ENCODE peak calls at places on chromosomes 7 and 10, in eight cellular contexts. Z is MM.1S; V is A673; I is sigmoid colon; P is fibroblast of the conjunctiva; B is effector CD4-positive, alpha-beta T cell; C is Caki2; T is SJSA1. Y is an unnamed sample.

GRCh38 chr10:131179386-131179785 is 132.1 kb downstream of the TCERG1L start:
- DNase-seq in Z (no peak), V (no peak), I (peak; percentile 42), P (no peak), B (no peak), C (no peak), T (no peak), Y (no peak)

GRCh38 chr10:116486774-116487448 is 58.8 kb upstream of the PNLIP start:
- DNase-seq in Z (no peak), V (no peak), I (no peak), P (no peak), B (no peak), C (no peak), T (no peak), Y (no peak)

GRCh38 chr10:44267007-44267406 is 117.9 kb downstream of the CXCL12 start:
- DNase-seq in Z (no peak), V (no peak), I (no peak), P (no peak), B (no peak), C (no peak), T (no peak), Y (no peak)

GRCh38 chr10:24858244-24858907 is 94.0 kb downstream of the PRTFDC1 start:
- DNase-seq in Z (peak; percentile 64), V (peak; percentile 89), I (no peak), P (no peak), B (no peak), C (no peak), T (peak; percentile 60), Y (peak; percentile 86)

GRCh38 chr10:117884088-117884487 is 162.7 kb downstream of the RAB11FIP2 start:
- DNase-seq in Z (no peak), V (no peak), I (no peak), P (no peak), B (no peak), C (no peak), T (no peak), Y (no peak)

GRCh38 chr7:35985126-35985754 is 167.8 kb upstream of the EEPD1 start:
- DNase-seq in Z (peak; percentile 71), V (peak; percentile 80), I (peak; percentile 89), P (peak; percentile 71), B (peak; percentile 70), C (peak; percentile 52), T (peak; percentile 80), Y (peak; percentile 63)

GRCh38 chr10:6058677-6059475 is 3.3 kb downstream of the IL2RA start:
- DNase-seq in Z (no peak), V (no peak), I (no peak), P (no peak), B (no peak), C (no peak), T (no peak), Y (no peak)

GRCh38 chr10:1472605-1473004 is 264.7 kb downstream of the ADARB2 start:
- DNase-seq in Z (no peak), V (no peak), I (no peak), P (no peak), B (no peak), C (no peak), T (no peak), Y (no peak)

GRCh38 chr10:70672993-70673928 is 955 bp downstream of the ADAMTS14 start:
- DNase-seq in Z (no peak), V (no peak), I (no peak), P (peak; percentile 26), B (no peak), C (no peak), T (peak; percentile 69), Y (peak; percentile 91)

GRCh38 chr7:5689118-5689517 is 92.3 kb downstream of the RNF216 start:
- DNase-seq in Z (no peak), V (no peak), I (no peak), P (no peak), B (peak; percentile 30), C (no peak), T (no peak), Y (peak; percentile 73)

GRCh38 chr7:92064414-92065029 is 69.8 kb downstream of the CYP51A1 start:
- DNase-seq in Z (no peak), V (no peak), I (no peak), P (no peak), B (no peak), C (no peak), T (no peak), Y (no peak)

Y was measured in LHCN-M2.